ENCODE peak calls at places on chromosomes 6 and 20, in eight cellular contexts. X is upper lobe of right lung; K is tibial artery; Q is H9; N is CD8-positive, alpha-beta T cell; V is transverse colon; R is mammary epithelial cell; U is fibroblast of lung. I is an unnamed sample.

GRCh38 chr20:50635676-50636600 is 55.4 kb downstream of the RIPOR3 start:
- DNase-seq in X (peak; percentile 83), K (peak; percentile 78), Q (peak; percentile 94), N (peak; percentile 51), V (peak; percentile 73), R (no peak), U (peak; percentile 36), I (peak; percentile 94)

GRCh38 chr6:15036690-15037245 is 209.1 kb upstream of the JARID2 start:
- DNase-seq in X (peak; percentile 67), K (no peak), Q (peak; percentile 46), N (no peak), V (peak; percentile 30), R (no peak), U (no peak), I (no peak)

GRCh38 chr20:32237419-32237818 is 29.7 kb downstream of the POFUT1 start:
- DNase-seq in X (no peak), K (no peak), Q (no peak), N (no peak), V (no peak), R (no peak), U (no peak), I (no peak)

GRCh38 chr6:157768304-157768703 is 54.7 kb upstream of the SNX9 start:
- DNase-seq in X (no peak), K (no peak), Q (no peak), N (no peak), V (no peak), R (no peak), U (no peak), I (no peak)

GRCh38 chr6:139577991-139578604 is 203.7 kb upstream of the CITED2 start:
- DNase-seq in X (no peak), K (no peak), Q (no peak), N (no peak), V (no peak), R (peak; percentile 83), U (peak; percentile 94), I (peak; percentile 93)

GRCh38 chr6:52815167-52816092 is 11.8 kb upstream of the GSTA1 start:
- DNase-seq in X (peak; percentile 58), K (no peak), Q (peak; percentile 79), N (peak; percentile 36), V (peak; percentile 52), R (peak; percentile 31), U (peak; percentile 36), I (peak; percentile 60)

GRCh38 chr6:47846752-47847151 is 64.9 kb downstream of the OPN5 start:
- DNase-seq in X (no peak), K (no peak), Q (no peak), N (no peak), V (no peak), R (no peak), U (no peak), I (no peak)

GRCh38 chr6:50707652-50708325 is 5.5 kb upstream of the TFAP2D start:
- DNase-seq in X (no peak), K (peak; percentile 79), Q (peak; percentile 69), N (no peak), V (no peak), R (no peak), U (no peak), I (no peak)

GRCh38 chr6:3751730-3752537 is 421 bp upstream of the PXDC1 start:
- DNase-seq in X (peak; percentile 95), K (peak; percentile 96), Q (peak; percentile 78), N (peak; percentile 59), V (peak; percentile 86), R (peak; percentile 78), U (peak; percentile 93), I (peak; percentile 82)

GRCh38 chr20:63884506-63885263 is 10.2 kb upstream of the DNAJC5 start:
- DNase-seq in X (no peak), K (no peak), Q (no peak), N (no peak), V (no peak), R (no peak), U (no peak), I (no peak)

GRCh38 chr6:3707751-3708412 is 43.6 kb downstream of the PXDC1 start:
- DNase-seq in X (no peak), K (no peak), Q (no peak), N (no peak), V (no peak), R (no peak), U (no peak), I (no peak)

GRCh38 chr20:44603327-44603726 is 20.9 kb downstream of the PKIG start:
- DNase-seq in X (no peak), K (no peak), Q (no peak), N (no peak), V (no peak), R (no peak), U (no peak), I (no peak)
- TF ChIP-seq CTCF in X (no peak), K (no peak), Q (peak; percentile 61), N (no peak), V (no peak), R (no peak), U (no peak), I (no peak)

GRCh38 chr20:44959082-44959895 is 908 bp downstream of the TOMM34 start:
- DNase-seq in X (no peak), K (no peak), Q (no peak), N (peak; percentile 58), V (peak; percentile 23), R (peak; percentile 86), U (peak; percentile 79), I (peak; percentile 83)

GRCh38 chr20:44961868-44962267 is 1.7 kb upstream of the TOMM34 start:
- DNase-seq in X (no peak), K (no peak), Q (no peak), N (no peak), V (no peak), R (peak; percentile 45), U (peak; percentile 63), I (peak; percentile 54)

GRCh38 chr20:44959896-44960852 is at the start of gene TOMM34:
- DNase-seq in X (peak; percentile 98), K (peak; percentile 97), Q (peak; percentile 94), N (peak; percentile 96), V (peak; percentile 97), R (peak; percentile 90), U (peak; percentile 90), I (peak; percentile 99)

GRCh38 chr20:44962483-44962882 is 2.3 kb upstream of the TOMM34 start:
- DNase-seq in X (no peak), K (no peak), Q (no peak), N (no peak), V (no peak), R (peak; percentile 30), U (no peak), I (peak; percentile 41)

DNA sequence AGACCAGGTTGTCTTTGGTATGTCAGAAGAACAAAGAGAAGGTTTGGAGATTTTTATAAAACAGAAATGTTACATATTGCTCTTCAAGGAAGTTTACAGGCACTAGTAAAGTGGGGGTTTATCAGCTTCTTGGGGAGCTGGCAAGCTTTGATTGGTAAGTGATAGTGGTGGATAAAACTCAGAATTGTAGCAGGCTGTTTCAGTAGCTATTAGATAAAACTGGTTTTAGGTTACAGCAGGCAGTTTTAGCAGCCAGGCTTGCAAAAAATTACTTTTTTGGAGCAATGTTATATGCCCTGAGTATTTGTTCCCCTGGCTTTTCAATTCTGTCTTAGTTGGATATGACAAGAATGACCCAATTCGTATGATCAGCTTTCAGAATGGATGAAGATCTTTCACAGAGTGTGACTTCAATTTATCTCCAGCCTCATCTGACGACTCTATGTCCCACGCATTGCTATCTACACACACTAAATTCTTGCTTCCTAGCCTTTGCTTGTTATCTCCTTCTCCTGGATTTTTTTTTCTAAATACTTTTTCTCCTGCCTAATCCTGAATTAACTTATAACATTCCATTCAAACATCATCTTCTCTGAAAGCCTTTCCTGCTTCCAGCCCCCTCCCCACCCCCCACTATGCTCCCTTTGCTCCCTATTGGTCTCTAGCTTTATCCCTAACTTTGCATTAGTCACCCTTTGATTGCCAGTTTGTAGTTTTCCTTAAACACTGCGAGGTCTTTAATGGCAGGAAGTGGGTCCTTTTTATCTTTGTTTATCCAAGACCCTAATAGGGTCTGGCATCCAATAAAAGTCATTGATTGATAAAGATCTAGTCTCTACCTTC is 1.0 kb upstream of the TOMM34 start:
- DNase-seq in X (no peak), K (no peak), Q (no peak), N (no peak), V (no peak), R (no peak), U (no peak), I (no peak)
- H3K27ac ChIP-seq in X (peak overlapping the region; percentile 67), K (peak overlapping the region; percentile 75), Q (no peak overlapping the region), N (no peak overlapping the region), V (no peak overlapping the region), R (no peak overlapping the region), U (no peak overlapping the region), I (no peak overlapping the region)

GRCh38 chr6:126527016-126527606 is 187.2 kb downstream of the CENPW start:
- DNase-seq in X (no peak), K (no peak), Q (no peak), N (no peak), V (no peak), R (no peak), U (no peak), I (no peak)

GRCh38 chr6:126530777-126531176 is 190.9 kb downstream of the CENPW start:
- DNase-seq in X (no peak), K (no peak), Q (no peak), N (no peak), V (no peak), R (no peak), U (no peak), I (no peak)

GRCh38 chr6:126531273-126531672 is 191.4 kb downstream of the CENPW start:
- DNase-seq in X (no peak), K (no peak), Q (no peak), N (no peak), V (no peak), R (no peak), U (no peak), I (no peak)

GRCh38 chr6:126531840-126532239 is 191.9 kb downstream of the CENPW start:
- DNase-seq in X (no peak), K (no peak), Q (no peak), N (no peak), V (no peak), R (peak; percentile 2), U (no peak), I (no peak)

DNA sequence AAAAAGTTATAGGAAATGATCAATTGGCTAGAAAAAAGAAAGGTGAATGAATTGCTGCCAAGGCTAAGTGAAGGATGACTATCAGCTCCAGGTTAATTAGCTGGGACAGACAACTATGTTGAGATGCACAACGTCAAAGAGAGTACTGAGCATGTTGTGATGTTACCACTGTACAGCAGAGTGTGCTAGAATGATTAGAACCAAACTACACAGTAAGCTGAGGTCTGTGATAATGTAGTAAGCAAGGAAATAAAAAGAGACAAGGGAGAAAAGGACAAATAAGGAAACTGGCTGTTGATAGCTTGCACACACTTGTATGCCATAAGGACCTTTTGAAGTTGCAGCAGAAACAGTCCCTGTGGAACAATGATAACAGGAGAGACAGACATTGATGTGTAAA is 189.7 kb downstream of the CENPW start:
- DNase-seq in X (no peak), K (no peak), Q (no peak), N (no peak), V (no peak), R (no peak), U (no peak), I (no peak)
- TF ChIP-seq CTCF in X (no peak), K (no peak), Q (no peak), N (no peak), V (peak; percentile 40), R (no peak), U (no peak), I (no peak)

DNA sequence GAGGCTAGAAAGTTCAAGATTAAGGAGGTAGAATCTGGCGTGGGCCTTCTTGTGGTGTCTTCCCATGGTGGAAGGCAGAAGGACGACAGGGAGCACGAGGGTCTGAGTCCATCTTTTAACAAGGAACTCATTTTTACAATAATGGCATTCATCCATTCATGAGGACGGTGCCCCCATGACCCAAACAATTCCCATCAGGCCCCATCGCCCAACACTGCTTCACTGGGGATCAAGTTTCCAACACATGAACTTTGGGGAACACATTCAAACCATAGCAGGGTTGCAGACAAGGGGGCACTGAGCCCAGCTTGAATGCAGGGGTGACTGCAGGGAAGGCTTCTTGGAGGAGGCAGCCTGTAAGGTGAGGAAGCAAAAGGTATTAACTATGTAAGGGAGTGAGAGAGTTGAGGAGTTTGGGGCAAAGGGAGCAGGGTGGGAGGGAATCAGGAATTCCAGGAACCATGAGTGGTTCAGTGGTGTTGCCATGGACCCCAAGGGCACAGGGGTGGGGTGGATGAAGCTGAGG is 5.5 kb downstream of the RAB44 start:
- DNase-seq in X (peak; percentile 18), K (peak; percentile 40), Q (no peak), N (no peak), V (no peak), R (no peak), U (no peak), I (no peak)
- H3K27ac ChIP-seq in X (no peak overlapping the region), K (no peak overlapping the region), Q (no peak overlapping the region), N (no peak overlapping the region), V (no peak overlapping the region), R (no peak overlapping the region), U (no peak overlapping the region), I (no peak overlapping the region)

I was measured in RWPE1.